ENCODE peak calls at places on chromosomes 1 and 21, in five cellular contexts. L is transverse colon, I is prostate gland, R is astrocyte, S is colonic mucosa. W is an unnamed sample.
A peak's percentile ranks its signal among the peaks of the same experiment; 100 is the strongest.

GRCh38 chr1:68442822-68443556 is 6.8 kb downstream of the RPE65 start:
- DNase-seq in L (peak; percentile 7), I (no peak), R (peak; percentile 46), S (peak; percentile 19), W (peak; percentile 84)

GRCh38 chr1:108190686-108191416 is 9.3 kb downstream of the SLC25A24 start:
- DNase-seq in L (no peak), I (no peak), R (no peak), S (no peak), W (no peak)

GRCh38 chr1:228107636-228108035 is 1.5 kb downstream of the MRPL55 start:
- DNase-seq in L (no peak), I (no peak), R (no peak), S (no peak), W (no peak)

GRCh38 chr1:56468472-56468871 is 110.9 kb downstream of the PLPP3 start:
- DNase-seq in L (no peak), I (no peak), R (no peak), S (no peak), W (no peak)

GRCh38 chr1:51341876-51342496 is 11.6 kb upstream of the TTC39A start:
- DNase-seq in L (no peak), I (no peak), R (no peak), S (no peak), W (no peak)

GRCh38 chr21:34120867-34121266 is 47.5 kb downstream of the MRPS6 start:
- DNase-seq in L (no peak), I (no peak), R (no peak), S (no peak), W (no peak)

GRCh38 chr1:227785812-227786608 is 29.5 kb upstream of the PRSS38 start:
- DNase-seq in L (no peak), I (no peak), R (no peak), S (peak; percentile 17), W (no peak)

GRCh38 chr1:156807627-156808026 is 9.0 kb downstream of the SH2D2A start:
- DNase-seq in L (no peak), I (no peak), R (no peak), S (no peak), W (no peak)

GRCh38 chr1:158285756-158286241 is 3.9 kb upstream of the CD1C start:
- DNase-seq in L (peak; percentile 35), I (no peak), R (no peak), S (peak; percentile 34), W (peak; percentile 2)

GRCh38 chr1:235843458-235843857 is 23.2 kb downstream of the LYST start:
- DNase-seq in L (no peak), I (no peak), R (no peak), S (peak; percentile 33), W (peak; percentile 51)

GRCh38 chr1:221829327-221830011 is 87.6 kb upstream of the DUSP10 start:
- DNase-seq in L (no peak), I (no peak), R (peak; percentile 97), S (no peak), W (peak; percentile 97)

GRCh38 chr1:225980005-225980404 is 19.1 kb downstream of the SDE2 start:
- DNase-seq in L (peak; percentile 68), I (peak; percentile 78), R (no peak), S (peak; percentile 77), W (no peak)

GRCh38 chr1:232853994-232854532 is 48.8 kb downstream of the MAP10 start:
- DNase-seq in L (no peak), I (no peak), R (peak; percentile 99), S (no peak), W (peak; percentile 15)

GRCh38 chr1:20317471-20317870 is 26.8 kb downstream of the VWA5B1 start:
- DNase-seq in L (no peak), I (no peak), R (no peak), S (no peak), W (no peak)

GRCh38 chr1:205014772-205015171 is 28.2 kb upstream of the CNTN2 start:
- DNase-seq in L (no peak), I (no peak), R (no peak), S (no peak), W (no peak)

GRCh38 chr1:170213598-170213997 is 67.8 kb downstream of the NTMT2 start:
- DNase-seq in L (no peak), I (no peak), R (no peak), S (no peak), W (no peak)

GRCh38 chr1:51731998-51732397 is 115.1 kb downstream of the OSBPL9 start:
- DNase-seq in L (no peak), I (no peak), R (no peak), S (no peak), W (no peak)

GRCh38 chr1:201530741-201531521 is 8.0 kb upstream of the NAV1 start:
- DNase-seq in L (peak; percentile 78), I (peak; percentile 57), R (peak; percentile 74), S (peak; percentile 79), W (peak; percentile 54)

GRCh38 chr1:47984175-47984789 is 12.9 kb downstream of the TRABD2B start:
- DNase-seq in L (no peak), I (no peak), R (no peak), S (no peak), W (no peak)

GRCh38 chr1:6695861-6696260 is 5.8 kb downstream of the DNAJC11 start:
- DNase-seq in L (no peak), I (no peak), R (no peak), S (no peak), W (no peak)

GRCh38 chr1:84122780-84123382 is 21.2 kb upstream of the PRKACB start:
- DNase-seq in L (peak; percentile 60), I (peak; percentile 48), R (peak; percentile 23), S (peak; percentile 64), W (peak; percentile 59)

GRCh38 chr1:17233675-17234074 is 15.2 kb upstream of the PADI3 start:
- DNase-seq in L (peak; percentile 88), I (peak; percentile 87), R (peak; percentile 91), S (peak; percentile 94), W (peak; percentile 98)

GRCh38 chr1:64686828-64687724 is 57.8 kb upstream of the RAVER2 start:
- DNase-seq in L (peak; percentile 22), I (peak; percentile 16), R (peak; percentile 38), S (peak; percentile 32), W (peak; percentile 85)

GRCh38 chr1:38527373-38527966 is 332.1 kb downstream of the RRAGC start:
- DNase-seq in L (peak; percentile 56), I (peak; percentile 68), R (no peak), S (peak; percentile 22), W (peak; percentile 41)

GRCh38 chr1:60863131-60863530 is 219.2 kb upstream of the NFIA start:
- DNase-seq in L (no peak), I (no peak), R (no peak), S (no peak), W (no peak)

GRCh38 chr1:89844236-89844807 is 23.5 kb downstream of the LRRC8D start:
- DNase-seq in L (no peak), I (no peak), R (peak; percentile 44), S (no peak), W (no peak)

GRCh38 chr21:42632336-42632751 is 21.1 kb upstream of the PDE9A start:
- DNase-seq in L (peak; percentile 6), I (no peak), R (no peak), S (no peak), W (no peak)

DNA sequence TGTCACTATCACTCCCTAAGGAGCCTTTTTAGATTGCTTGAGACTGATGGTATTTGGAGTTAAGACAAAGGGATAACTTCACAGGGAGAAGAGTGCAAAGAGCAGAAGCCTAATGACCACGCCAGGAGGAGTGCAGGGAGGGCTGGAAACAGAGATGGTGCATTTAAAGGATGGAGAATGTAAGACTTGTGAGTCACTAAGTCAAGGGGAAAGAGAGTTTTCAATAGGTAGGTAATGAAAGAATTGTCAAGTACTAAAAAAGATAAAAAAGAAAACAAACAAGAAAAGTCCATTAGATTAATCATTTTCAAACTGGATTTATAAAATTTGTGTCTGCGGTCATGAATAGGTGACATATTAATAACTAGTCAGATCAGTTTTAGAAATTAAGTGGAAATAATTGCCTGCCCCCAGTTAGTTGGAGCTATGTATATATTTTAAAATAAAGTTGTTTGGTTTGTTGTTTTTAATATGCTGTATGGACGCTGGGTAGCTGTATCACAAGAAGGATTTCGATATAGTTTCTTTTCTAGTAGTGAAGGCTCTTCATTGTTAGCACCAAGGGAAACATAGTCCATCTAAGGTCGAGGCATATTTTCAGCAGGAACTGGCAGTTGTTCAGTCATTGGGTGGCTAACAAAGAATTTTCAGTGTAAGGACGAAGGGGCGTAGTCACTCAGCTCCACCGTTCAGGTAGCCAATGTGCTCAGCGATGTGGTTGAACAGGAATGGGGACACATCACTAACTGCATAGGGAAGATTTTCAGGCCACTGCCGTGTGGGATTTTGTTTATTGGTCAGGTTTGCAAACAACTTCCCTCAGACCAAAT is 203.0 kb downstream of the TGFB2 start:
- DNase-seq in L (no peak), I (no peak), R (no peak), S (no peak), W (no peak)
- H3K4me3 ChIP-seq in L (no peak overlapping the region), I (no peak overlapping the region), R (no peak overlapping the region), S (no peak overlapping the region), W (no peak overlapping the region)

DNA sequence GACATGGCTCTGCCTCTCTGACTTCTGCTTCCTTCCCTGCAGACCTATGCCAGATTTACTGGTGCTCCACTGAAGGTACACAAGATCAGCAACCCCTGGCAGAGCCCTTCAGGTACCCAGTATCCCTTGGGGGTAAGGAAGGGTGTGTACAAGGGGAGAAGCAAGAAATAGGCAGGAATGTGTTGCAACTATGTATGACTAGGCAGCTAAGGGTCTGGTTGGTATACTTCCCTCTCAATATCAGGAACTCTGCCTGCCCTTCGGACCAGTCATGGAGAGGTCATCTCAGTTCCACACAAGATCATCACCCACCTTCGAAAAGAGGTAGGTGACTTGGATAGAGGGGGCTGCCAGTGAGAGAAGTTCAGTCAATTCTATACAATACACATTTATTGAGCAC is 1.8 kb downstream of the MTX1 start:
- DNase-seq in L (no peak), I (no peak), R (no peak), S (no peak), W (no peak)
- H3K4me3 ChIP-seq in L (no peak overlapping the region), I (no peak overlapping the region), R (no peak overlapping the region), S (no peak overlapping the region), W (no peak overlapping the region)

GRCh38 chr1:159827549-159827948 is 876 bp downstream of the SLAMF8 start:
- DNase-seq in L (no peak), I (no peak), R (no peak), S (no peak), W (no peak)
- H3K4me3 ChIP-seq in L (no peak overlapping the region), I (no peak overlapping the region), R (no peak overlapping the region), S (no peak overlapping the region), W (no peak overlapping the region)

GRCh38 chr1:8525291-8526275 is 207.7 kb downstream of the SLC45A1 start:
- DNase-seq in L (peak; percentile 82), I (peak; percentile 88), R (peak; percentile 95), S (peak; percentile 91), W (peak; percentile 93)
- H3K4me3 ChIP-seq in L (peak overlapping the region; percentile 39), I (peak overlapping the region; percentile 35), R (peak overlapping the region; percentile 63), S (peak overlapping the region; percentile 28), W (peak overlapping the region; percentile 44)

GRCh38 chr1:237296861-237297260 is 254.9 kb downstream of the RYR2 start:
- DNase-seq in L (no peak), I (no peak), R (no peak), S (no peak), W (no peak)
- H3K4me3 ChIP-seq in L (no peak overlapping the region), I (no peak overlapping the region), R (no peak overlapping the region), S (no peak overlapping the region), W (no peak overlapping the region)

W was measured in bronchial epithelial cell.